ENCODE peak calls at places on chromosomes 5 and 9, in seven cellular contexts. One of them, this sample, is unnamed.

GRCh38 chr9:91680998-91681397 is 257.4 kb upstream of the NFIL3 start:
- DNase-seq in GM23338: no peak
- DNase-seq in A549: no peak
- DNase-seq in neural crest cell: no peak
- DNase-seq in AG09319: no peak
- DNase-seq in kidney: no peak
- DNase-seq in WERI-Rb-1: no peak
- DNase-seq in this sample: no peak

GRCh38 chr5:67289763-67290521 is 93.3 kb upstream of the CD180 start:
- DNase-seq in GM23338: no peak
- DNase-seq in A549: no peak
- DNase-seq in neural crest cell: no peak
- DNase-seq in AG09319: no peak
- DNase-seq in kidney: no peak
- DNase-seq in WERI-Rb-1: no peak
- DNase-seq in this sample: no peak

GRCh38 chr5:163889369-163889768 is 383.9 kb downstream of the MAT2B start:
- DNase-seq in GM23338: no peak
- DNase-seq in A549: no peak
- DNase-seq in neural crest cell: no peak
- DNase-seq in AG09319: peak; percentile 38
- DNase-seq in kidney: no peak
- DNase-seq in WERI-Rb-1: no peak
- DNase-seq in this sample: no peak

GRCh38 chr9:118640836-118641557 is 728.2 kb downstream of the BRINP1 start:
- DNase-seq in GM23338: no peak
- DNase-seq in A549: peak; percentile 13
- DNase-seq in neural crest cell: no peak
- DNase-seq in AG09319: no peak
- DNase-seq in kidney: no peak
- DNase-seq in WERI-Rb-1: no peak
- DNase-seq in this sample: no peak

GRCh38 chr9:69379250-69379982 is 54.4 kb downstream of the ENTREP1 start:
- DNase-seq in GM23338: no peak
- DNase-seq in A549: peak; percentile 16
- DNase-seq in neural crest cell: no peak
- DNase-seq in AG09319: no peak
- DNase-seq in kidney: no peak
- DNase-seq in WERI-Rb-1: peak; percentile 27
- DNase-seq in this sample: no peak

GRCh38 chr9:76115982-76116646 is 225.6 kb downstream of the PCSK5 start:
- DNase-seq in GM23338: no peak
- DNase-seq in A549: no peak
- DNase-seq in neural crest cell: no peak
- DNase-seq in AG09319: no peak
- DNase-seq in kidney: no peak
- DNase-seq in WERI-Rb-1: no peak
- DNase-seq in this sample: no peak

GRCh38 chr9:33148367-33149019 is 18.6 kb downstream of the B4GALT1 start:
- DNase-seq in GM23338: no peak
- DNase-seq in A549: no peak
- DNase-seq in neural crest cell: no peak
- DNase-seq in AG09319: no peak
- DNase-seq in kidney: no peak
- DNase-seq in WERI-Rb-1: no peak
- DNase-seq in this sample: no peak

GRCh38 chr5:180111273-180111695 is 39.7 kb upstream of the RNF130 start:
- DNase-seq in GM23338: no peak
- DNase-seq in A549: no peak
- DNase-seq in neural crest cell: no peak
- DNase-seq in AG09319: no peak
- DNase-seq in kidney: peak; percentile 40
- DNase-seq in WERI-Rb-1: no peak
- DNase-seq in this sample: no peak

GRCh38 chr9:27353405-27354229 is 56.7 kb upstream of the EQTN start:
- DNase-seq in GM23338: no peak
- DNase-seq in A549: no peak
- DNase-seq in neural crest cell: no peak
- DNase-seq in AG09319: no peak
- DNase-seq in kidney: no peak
- DNase-seq in WERI-Rb-1: no peak
- DNase-seq in this sample: no peak

GRCh38 chr5:132074772-132075718 is 1.5 kb downstream of the CSF2 start:
- DNase-seq in GM23338: no peak
- DNase-seq in A549: peak; percentile 14
- DNase-seq in neural crest cell: no peak
- DNase-seq in AG09319: no peak
- DNase-seq in kidney: peak; percentile 51
- DNase-seq in WERI-Rb-1: no peak
- DNase-seq in this sample: no peak

GRCh38 chr5:111954516-111955337 is 197.7 kb upstream of the NREP start:
- DNase-seq in GM23338: no peak
- DNase-seq in A549: no peak
- DNase-seq in neural crest cell: no peak
- DNase-seq in AG09319: no peak
- DNase-seq in kidney: no peak
- DNase-seq in WERI-Rb-1: no peak
- DNase-seq in this sample: no peak

GRCh38 chr9:134328841-134329575 is 2.8 kb downstream of the RXRA start:
- DNase-seq in GM23338: no peak
- DNase-seq in A549: no peak
- DNase-seq in neural crest cell: no peak
- DNase-seq in AG09319: no peak
- DNase-seq in kidney: peak; percentile 83
- DNase-seq in WERI-Rb-1: no peak
- DNase-seq in this sample: no peak

GRCh38 chr9:127004946-127005769 is 90.6 kb downstream of the RALGPS1 start:
- DNase-seq in GM23338: no peak
- DNase-seq in A549: no peak
- DNase-seq in neural crest cell: no peak
- DNase-seq in AG09319: no peak
- DNase-seq in kidney: no peak
- DNase-seq in WERI-Rb-1: no peak
- DNase-seq in this sample: no peak

GRCh38 chr5:138662599-138662998 is 87.4 kb upstream of the HSPA9 start:
- DNase-seq in GM23338: no peak
- DNase-seq in A549: no peak
- DNase-seq in neural crest cell: no peak
- DNase-seq in AG09319: no peak
- DNase-seq in kidney: peak; percentile 45
- DNase-seq in WERI-Rb-1: no peak
- DNase-seq in this sample: no peak

GRCh38 chr5:92927291-92927778 is 653.7 kb downstream of the NR2F1-AS1 start:
- DNase-seq in GM23338: no peak
- DNase-seq in A549: no peak
- DNase-seq in neural crest cell: no peak
- DNase-seq in AG09319: no peak
- DNase-seq in kidney: no peak
- DNase-seq in WERI-Rb-1: no peak
- DNase-seq in this sample: no peak

GRCh38 chr5:68444048-68444447 is 228.5 kb downstream of the PIK3R1 start:
- DNase-seq in GM23338: no peak
- DNase-seq in A549: no peak
- DNase-seq in neural crest cell: no peak
- DNase-seq in AG09319: no peak
- DNase-seq in kidney: no peak
- DNase-seq in WERI-Rb-1: no peak
- DNase-seq in this sample: no peak

GRCh38 chr9:130237763-130238524 is 27.6 kb upstream of the HMCN2 start:
- DNase-seq in GM23338: peak; percentile 17
- DNase-seq in A549: no peak
- DNase-seq in neural crest cell: no peak
- DNase-seq in AG09319: no peak
- DNase-seq in kidney: no peak
- DNase-seq in WERI-Rb-1: no peak
- DNase-seq in this sample: no peak

GRCh38 chr5:139565411-139566305 is 4.5 kb downstream of the UBE2D2 start:
- DNase-seq in GM23338: no peak
- DNase-seq in A549: no peak
- DNase-seq in neural crest cell: no peak
- DNase-seq in AG09319: peak; percentile 22
- DNase-seq in kidney: no peak
- DNase-seq in WERI-Rb-1: no peak
- DNase-seq in this sample: no peak

GRCh38 chr9:135254176-135255032 is 166.9 kb downstream of the OLFM1 start:
- DNase-seq in GM23338: no peak
- DNase-seq in A549: no peak
- DNase-seq in neural crest cell: no peak
- DNase-seq in AG09319: no peak
- DNase-seq in kidney: peak; percentile 53
- DNase-seq in WERI-Rb-1: no peak
- DNase-seq in this sample: no peak

GRCh38 chr5:6849569-6849968 is 136.3 kb downstream of the TENT4A start:
- DNase-seq in GM23338: no peak
- DNase-seq in A549: no peak
- DNase-seq in neural crest cell: no peak
- DNase-seq in AG09319: no peak
- DNase-seq in kidney: no peak
- DNase-seq in WERI-Rb-1: no peak
- DNase-seq in this sample: no peak

GRCh38 chr5:11293523-11293922 is 532.5 kb upstream of the DAP start:
- DNase-seq in GM23338: no peak
- DNase-seq in A549: no peak
- DNase-seq in neural crest cell: no peak
- DNase-seq in AG09319: no peak
- DNase-seq in kidney: no peak
- DNase-seq in WERI-Rb-1: no peak
- DNase-seq in this sample: no peak

GRCh38 chr5:59845733-59846132 is 47.8 kb downstream of the PDE4D start:
- DNase-seq in GM23338: no peak
- DNase-seq in A549: no peak
- DNase-seq in neural crest cell: no peak
- DNase-seq in AG09319: no peak
- DNase-seq in kidney: no peak
- DNase-seq in WERI-Rb-1: no peak
- DNase-seq in this sample: no peak

DNA sequence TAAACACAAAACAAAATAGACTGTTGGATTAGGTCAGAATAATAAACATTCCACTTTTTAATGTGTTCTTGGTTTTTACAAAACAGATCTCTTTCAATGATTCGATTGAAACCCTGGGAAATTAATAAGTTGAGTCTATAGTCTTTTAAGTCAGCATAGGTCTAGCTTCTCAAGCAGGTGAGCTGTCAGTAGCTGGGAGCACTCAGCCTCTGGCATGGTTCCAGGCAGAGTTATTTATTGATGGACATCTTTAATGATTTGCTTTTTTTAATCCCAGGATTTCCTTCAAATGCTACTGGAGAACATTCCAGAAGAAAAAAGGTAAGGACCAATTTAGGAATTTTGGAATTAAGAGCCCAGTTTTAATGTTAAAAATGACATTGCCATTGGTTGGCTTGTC is 241.0 kb downstream of the AOPEP start:
- DNase-seq in GM23338: no peak
- DNase-seq in A549: peak; percentile 17
- DNase-seq in neural crest cell: no peak
- DNase-seq in AG09319: no peak
- DNase-seq in kidney: no peak
- DNase-seq in WERI-Rb-1: no peak
- DNase-seq in this sample: no peak
- TF ChIP-seq CTCF in GM23338: no peak
- TF ChIP-seq CTCF in A549: no peak
- TF ChIP-seq CTCF in neural crest cell: no peak
- TF ChIP-seq CTCF in AG09319: no peak
- TF ChIP-seq CTCF in kidney: no peak
- TF ChIP-seq CTCF in WERI-Rb-1: no peak
- TF ChIP-seq CTCF in this sample: no peak

DNA sequence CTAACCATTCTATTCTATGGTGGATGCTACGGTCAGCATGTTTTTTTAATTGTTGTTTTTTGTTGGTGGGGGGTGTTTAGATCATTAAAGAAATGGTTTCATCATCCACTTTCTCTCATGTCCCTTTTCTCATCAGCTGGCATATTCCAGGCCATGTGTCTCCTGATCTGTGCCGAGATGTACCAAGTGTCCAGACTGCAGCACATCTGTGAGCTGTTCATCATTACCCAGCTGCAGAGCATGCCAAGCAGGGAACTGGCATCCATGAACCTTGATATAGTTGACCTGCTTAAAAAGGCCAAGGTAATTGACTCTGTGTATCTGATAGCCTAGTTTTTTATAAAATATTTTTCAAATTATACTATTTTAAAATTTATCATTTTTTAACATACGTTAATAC is 38.9 kb downstream of the GLRX start:
- DNase-seq in GM23338: no peak
- DNase-seq in A549: no peak
- DNase-seq in neural crest cell: no peak
- DNase-seq in AG09319: no peak
- DNase-seq in kidney: no peak
- DNase-seq in WERI-Rb-1: no peak
- DNase-seq in this sample: no peak
- TF ChIP-seq CTCF in GM23338: no peak
- TF ChIP-seq CTCF in A549: no peak
- TF ChIP-seq CTCF in neural crest cell: no peak
- TF ChIP-seq CTCF in AG09319: no peak
- TF ChIP-seq CTCF in kidney: no peak
- TF ChIP-seq CTCF in WERI-Rb-1: no peak
- TF ChIP-seq CTCF in this sample: no peak

GRCh38 chr9:37046683-37047082 is 12.6 kb upstream of the PAX5 start:
- DNase-seq in GM23338: no peak
- DNase-seq in A549: no peak
- DNase-seq in neural crest cell: no peak
- DNase-seq in AG09319: no peak
- DNase-seq in kidney: no peak
- DNase-seq in WERI-Rb-1: no peak
- DNase-seq in this sample: no peak
- TF ChIP-seq CTCF in GM23338: no peak
- TF ChIP-seq CTCF in A549: no peak
- TF ChIP-seq CTCF in neural crest cell: no peak
- TF ChIP-seq CTCF in AG09319: no peak
- TF ChIP-seq CTCF in kidney: no peak
- TF ChIP-seq CTCF in WERI-Rb-1: no peak
- TF ChIP-seq CTCF in this sample: no peak

GRCh38 chr5:178074266-178074952 is 38.9 kb upstream of the N4BP3 start:
- DNase-seq in GM23338: no peak
- DNase-seq in A549: no peak
- DNase-seq in neural crest cell: peak; percentile 18
- DNase-seq in AG09319: no peak
- DNase-seq in kidney: no peak
- DNase-seq in WERI-Rb-1: peak; percentile 12
- DNase-seq in this sample: no peak
- TF ChIP-seq CTCF in GM23338: no peak
- TF ChIP-seq CTCF in A549: no peak
- TF ChIP-seq CTCF in neural crest cell: no peak
- TF ChIP-seq CTCF in AG09319: peak; percentile 9
- TF ChIP-seq CTCF in kidney: no peak
- TF ChIP-seq CTCF in WERI-Rb-1: no peak
- TF ChIP-seq CTCF in this sample: peak; percentile 29